ENCODE peak calls at places on chromosomes 16 and 17, in eight cellular contexts. One of them, this sample, is unnamed.

GRCh38 chr17:50630524-50631194 is 4.0 kb upstream of the ABCC3 start:
- DNase-seq in stimulated activated CD8-positive, alpha-beta memory T cell treated with anti-CD3 and anti-CD28 coated beads, Interleukin-15, amount 100 ng/mL, for 24 hours: peak
- DNase-seq in GM10248: peak
- DNase-seq in fibroblast of the conjunctiva: no peak
- DNase-seq in lower leg skin: no peak
- DNase-seq in stimulated activated CD4-positive, alpha-beta T cell treated with anti-CD3 and anti-CD28 coated beads, Interleukin-1b, Interleukin-23, amount 100 ng/mL, for 24 hours: peak
- DNase-seq in SHP77 treated with DMSO at 0.1 percent for 48 hours: no peak
- DNase-seq in Right ventricle myocardium superior: peak
- DNase-seq in this sample: peak

GRCh38 chr17:19301274-19301946 is 61.1 kb downstream of the B9D1 start:
- DNase-seq in stimulated activated CD8-positive, alpha-beta memory T cell treated with anti-CD3 and anti-CD28 coated beads, Interleukin-15, amount 100 ng/mL, for 24 hours: no peak
- DNase-seq in GM10248: no peak
- DNase-seq in fibroblast of the conjunctiva: no peak
- DNase-seq in lower leg skin: peak
- DNase-seq in stimulated activated CD4-positive, alpha-beta T cell treated with anti-CD3 and anti-CD28 coated beads, Interleukin-1b, Interleukin-23, amount 100 ng/mL, for 24 hours: no peak
- DNase-seq in SHP77 treated with DMSO at 0.1 percent for 48 hours: no peak
- DNase-seq in Right ventricle myocardium superior: no peak
- DNase-seq in this sample: no peak

GRCh38 chr16:8866118-8866883 is 2.5 kb downstream of the CARHSP1 start:
- DNase-seq in stimulated activated CD8-positive, alpha-beta memory T cell treated with anti-CD3 and anti-CD28 coated beads, Interleukin-15, amount 100 ng/mL, for 24 hours: no peak
- DNase-seq in GM10248: no peak
- DNase-seq in fibroblast of the conjunctiva: no peak
- DNase-seq in lower leg skin: no peak
- DNase-seq in stimulated activated CD4-positive, alpha-beta T cell treated with anti-CD3 and anti-CD28 coated beads, Interleukin-1b, Interleukin-23, amount 100 ng/mL, for 24 hours: no peak
- DNase-seq in SHP77 treated with DMSO at 0.1 percent for 48 hours: no peak
- DNase-seq in Right ventricle myocardium superior: peak
- DNase-seq in this sample: no peak

GRCh38 chr17:35416659-35417058 is 15.6 kb downstream of the SLFN12 start:
- DNase-seq in stimulated activated CD8-positive, alpha-beta memory T cell treated with anti-CD3 and anti-CD28 coated beads, Interleukin-15, amount 100 ng/mL, for 24 hours: no peak
- DNase-seq in GM10248: no peak
- DNase-seq in fibroblast of the conjunctiva: no peak
- DNase-seq in lower leg skin: no peak
- DNase-seq in stimulated activated CD4-positive, alpha-beta T cell treated with anti-CD3 and anti-CD28 coated beads, Interleukin-1b, Interleukin-23, amount 100 ng/mL, for 24 hours: no peak
- DNase-seq in SHP77 treated with DMSO at 0.1 percent for 48 hours: no peak
- DNase-seq in Right ventricle myocardium superior: no peak
- DNase-seq in this sample: no peak

GRCh38 chr16:76287466-76287865 is 10.3 kb downstream of the CNTNAP4 start:
- DNase-seq in stimulated activated CD8-positive, alpha-beta memory T cell treated with anti-CD3 and anti-CD28 coated beads, Interleukin-15, amount 100 ng/mL, for 24 hours: no peak
- DNase-seq in GM10248: no peak
- DNase-seq in fibroblast of the conjunctiva: no peak
- DNase-seq in lower leg skin: no peak
- DNase-seq in stimulated activated CD4-positive, alpha-beta T cell treated with anti-CD3 and anti-CD28 coated beads, Interleukin-1b, Interleukin-23, amount 100 ng/mL, for 24 hours: no peak
- DNase-seq in SHP77 treated with DMSO at 0.1 percent for 48 hours: no peak
- DNase-seq in Right ventricle myocardium superior: no peak
- DNase-seq in this sample: no peak

GRCh38 chr17:41456206-41456605 is 11.0 kb downstream of the KRT32 start:
- DNase-seq in stimulated activated CD8-positive, alpha-beta memory T cell treated with anti-CD3 and anti-CD28 coated beads, Interleukin-15, amount 100 ng/mL, for 24 hours: no peak
- DNase-seq in GM10248: no peak
- DNase-seq in fibroblast of the conjunctiva: no peak
- DNase-seq in lower leg skin: no peak
- DNase-seq in stimulated activated CD4-positive, alpha-beta T cell treated with anti-CD3 and anti-CD28 coated beads, Interleukin-1b, Interleukin-23, amount 100 ng/mL, for 24 hours: no peak
- DNase-seq in SHP77 treated with DMSO at 0.1 percent for 48 hours: no peak
- DNase-seq in Right ventricle myocardium superior: no peak
- DNase-seq in this sample: no peak

GRCh38 chr17:58324409-58325288 is 3.9 kb downstream of the TSPOAP1 start:
- DNase-seq in stimulated activated CD8-positive, alpha-beta memory T cell treated with anti-CD3 and anti-CD28 coated beads, Interleukin-15, amount 100 ng/mL, for 24 hours: no peak
- DNase-seq in GM10248: no peak
- DNase-seq in fibroblast of the conjunctiva: no peak
- DNase-seq in lower leg skin: no peak
- DNase-seq in stimulated activated CD4-positive, alpha-beta T cell treated with anti-CD3 and anti-CD28 coated beads, Interleukin-1b, Interleukin-23, amount 100 ng/mL, for 24 hours: no peak
- DNase-seq in SHP77 treated with DMSO at 0.1 percent for 48 hours: no peak
- DNase-seq in Right ventricle myocardium superior: peak
- DNase-seq in this sample: no peak

GRCh38 chr17:17019891-17020456 is 22.3 kb upstream of the MPRIP start:
- DNase-seq in stimulated activated CD8-positive, alpha-beta memory T cell treated with anti-CD3 and anti-CD28 coated beads, Interleukin-15, amount 100 ng/mL, for 24 hours: no peak
- DNase-seq in GM10248: no peak
- DNase-seq in fibroblast of the conjunctiva: no peak
- DNase-seq in lower leg skin: no peak
- DNase-seq in stimulated activated CD4-positive, alpha-beta T cell treated with anti-CD3 and anti-CD28 coated beads, Interleukin-1b, Interleukin-23, amount 100 ng/mL, for 24 hours: no peak
- DNase-seq in SHP77 treated with DMSO at 0.1 percent for 48 hours: no peak
- DNase-seq in Right ventricle myocardium superior: peak
- DNase-seq in this sample: no peak

GRCh38 chr17:14101976-14102375 is 32.7 kb downstream of the COX10 start:
- DNase-seq in stimulated activated CD8-positive, alpha-beta memory T cell treated with anti-CD3 and anti-CD28 coated beads, Interleukin-15, amount 100 ng/mL, for 24 hours: no peak
- DNase-seq in GM10248: no peak
- DNase-seq in fibroblast of the conjunctiva: no peak
- DNase-seq in lower leg skin: no peak
- DNase-seq in stimulated activated CD4-positive, alpha-beta T cell treated with anti-CD3 and anti-CD28 coated beads, Interleukin-1b, Interleukin-23, amount 100 ng/mL, for 24 hours: no peak
- DNase-seq in SHP77 treated with DMSO at 0.1 percent for 48 hours: no peak
- DNase-seq in Right ventricle myocardium superior: no peak
- DNase-seq in this sample: no peak

GRCh38 chr17:39014044-39014794 is 47.0 kb upstream of the FBXO47 start:
- DNase-seq in stimulated activated CD8-positive, alpha-beta memory T cell treated with anti-CD3 and anti-CD28 coated beads, Interleukin-15, amount 100 ng/mL, for 24 hours: no peak
- DNase-seq in GM10248: no peak
- DNase-seq in fibroblast of the conjunctiva: no peak
- DNase-seq in lower leg skin: no peak
- DNase-seq in stimulated activated CD4-positive, alpha-beta T cell treated with anti-CD3 and anti-CD28 coated beads, Interleukin-1b, Interleukin-23, amount 100 ng/mL, for 24 hours: no peak
- DNase-seq in SHP77 treated with DMSO at 0.1 percent for 48 hours: no peak
- DNase-seq in Right ventricle myocardium superior: no peak
- DNase-seq in this sample: no peak

GRCh38 chr17:4968166-4968915 is 724 bp upstream of the SPAG7 start:
- DNase-seq in stimulated activated CD8-positive, alpha-beta memory T cell treated with anti-CD3 and anti-CD28 coated beads, Interleukin-15, amount 100 ng/mL, for 24 hours: no peak
- DNase-seq in GM10248: peak
- DNase-seq in fibroblast of the conjunctiva: no peak
- DNase-seq in lower leg skin: no peak
- DNase-seq in stimulated activated CD4-positive, alpha-beta T cell treated with anti-CD3 and anti-CD28 coated beads, Interleukin-1b, Interleukin-23, amount 100 ng/mL, for 24 hours: no peak
- DNase-seq in SHP77 treated with DMSO at 0.1 percent for 48 hours: no peak
- DNase-seq in Right ventricle myocardium superior: no peak
- DNase-seq in this sample: no peak

GRCh38 chr16:63612462-63613227 is 1509.2 kb downstream of the CDH11 start:
- DNase-seq in stimulated activated CD8-positive, alpha-beta memory T cell treated with anti-CD3 and anti-CD28 coated beads, Interleukin-15, amount 100 ng/mL, for 24 hours: no peak
- DNase-seq in GM10248: no peak
- DNase-seq in fibroblast of the conjunctiva: no peak
- DNase-seq in lower leg skin: no peak
- DNase-seq in stimulated activated CD4-positive, alpha-beta T cell treated with anti-CD3 and anti-CD28 coated beads, Interleukin-1b, Interleukin-23, amount 100 ng/mL, for 24 hours: no peak
- DNase-seq in SHP77 treated with DMSO at 0.1 percent for 48 hours: no peak
- DNase-seq in Right ventricle myocardium superior: no peak
- DNase-seq in this sample: no peak

GRCh38 chr16:30565526-30565925 is 6.0 kb downstream of the ZNF688 start:
- DNase-seq in stimulated activated CD8-positive, alpha-beta memory T cell treated with anti-CD3 and anti-CD28 coated beads, Interleukin-15, amount 100 ng/mL, for 24 hours: no peak
- DNase-seq in GM10248: no peak
- DNase-seq in fibroblast of the conjunctiva: no peak
- DNase-seq in lower leg skin: no peak
- DNase-seq in stimulated activated CD4-positive, alpha-beta T cell treated with anti-CD3 and anti-CD28 coated beads, Interleukin-1b, Interleukin-23, amount 100 ng/mL, for 24 hours: no peak
- DNase-seq in SHP77 treated with DMSO at 0.1 percent for 48 hours: no peak
- DNase-seq in Right ventricle myocardium superior: no peak
- DNase-seq in this sample: no peak

This sample was measured in SW 1271.